ENCODE peak calls at places on chromosomes 16 and 17, in six cellular contexts. L, S, U, M, F and A are unnamed samples. For H3K36me3 and H3K9me3, the result is how much of the 10 kb centered on the place peaks cover.

GRCh38 chr17:57760001-57760400 is 14.9 kb upstream of the CCDC182 start:
- DNase-seq in M (no peak), S (no peak), L (no peak), F (no peak), U (no peak), A (no peak)

GRCh38 chr17:40451420-40451819 is 8.2 kb downstream of the IGFBP4 start:
- DNase-seq in F (peak), S (peak), M (peak), L (peak), U (peak), A (peak)

GRCh38 chr17:49407981-49408501 is 6.6 kb downstream of the PHB1 start:
- DNase-seq in U (peak), L (peak), M (peak), F (peak), S (peak), A (peak)

GRCh38 chr17:33120103-33120502 is 128.5 kb downstream of the SPACA3 start:
- DNase-seq in M (no peak), F (no peak), U (no peak), S (no peak), L (no peak), A (no peak)

GRCh38 chr16:83058376-83058775 is 431.6 kb downstream of the CDH13 start:
- DNase-seq in U (no peak), F (no peak), S (no peak), L (no peak), M (no peak), A (no peak)

GRCh38 chr16:89658221-89658879 is 714 bp downstream of the SPATA33 start:
- DNase-seq in M (peak), F (no peak), U (no peak), L (peak), S (peak), A (peak)

GRCh38 chr16:17520567-17520966 is 49.8 kb upstream of the XYLT1 start:
- DNase-seq in S (no peak), F (no peak), U (no peak), L (no peak), M (no peak), A (no peak)

GRCh38 chr16:24367186-24367585 is 111.1 kb downstream of the CACNG3 start:
- DNase-seq in U (no peak), S (no peak), L (no peak), F (no peak), M (no peak), A (no peak)

GRCh38 chr17:15965510-15965909 is 20.6 kb downstream of the ADORA2B start:
- DNase-seq in L (no peak), M (no peak), F (no peak), S (no peak), U (no peak), A (no peak)

GRCh38 chr17:64785050-64785449 is 122.9 kb upstream of the SMURF2 start:
- DNase-seq in L (no peak), S (no peak), F (no peak), M (no peak), U (no peak), A (no peak)

GRCh38 chr17:64781394-64781793 is 119.3 kb upstream of the SMURF2 start:
- DNase-seq in M (peak), L (peak), S (peak), U (peak), F (no peak), A (no peak)

GRCh38 chr17:64784353-64784798 is 122.3 kb upstream of the SMURF2 start:
- DNase-seq in U (no peak), S (no peak), F (no peak), M (no peak), L (no peak), A (no peak)

GRCh38 chr17:64781810-64782555 is 119.9 kb upstream of the SMURF2 start:
- DNase-seq in S (no peak), L (no peak), M (no peak), F (no peak), U (no peak), A (no peak)

GRCh38 chr17:64783556-64784352 is 121.6 kb upstream of the SMURF2 start:
- DNase-seq in S (no peak), F (no peak), U (no peak), M (no peak), L (no peak), A (no peak)
- H3K36me3 ChIP-seq in S (under half), F (under half), U (under half), M (half or more), L (under half), A (under half)

DNA sequence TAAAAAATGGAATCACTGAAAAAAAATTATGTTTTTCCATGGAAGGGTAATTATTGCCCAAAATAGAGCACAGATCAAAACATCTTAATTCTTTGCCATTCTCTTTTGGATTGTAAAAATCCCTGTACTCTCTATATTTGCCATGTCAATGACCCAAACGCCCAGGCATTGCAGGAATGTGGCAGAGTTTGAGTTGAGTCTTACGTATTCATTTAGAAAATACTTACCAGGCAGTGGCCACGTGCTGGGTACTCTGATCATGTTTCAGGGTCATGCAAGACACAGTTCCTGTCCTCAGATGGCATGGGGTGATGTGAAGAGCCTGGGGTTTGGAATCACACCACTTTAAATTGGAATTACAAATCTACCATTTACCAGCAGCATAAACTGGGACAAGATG is 267.7 kb downstream of the ABCC12 start:
- DNase-seq in U (no peak), L (no peak), S (peak), M (peak), F (no peak), A (peak)
- H3K4me3 ChIP-seq in U (no peak), L (no peak), S (no peak), M (no peak), F (no peak), A (no peak)

DNA sequence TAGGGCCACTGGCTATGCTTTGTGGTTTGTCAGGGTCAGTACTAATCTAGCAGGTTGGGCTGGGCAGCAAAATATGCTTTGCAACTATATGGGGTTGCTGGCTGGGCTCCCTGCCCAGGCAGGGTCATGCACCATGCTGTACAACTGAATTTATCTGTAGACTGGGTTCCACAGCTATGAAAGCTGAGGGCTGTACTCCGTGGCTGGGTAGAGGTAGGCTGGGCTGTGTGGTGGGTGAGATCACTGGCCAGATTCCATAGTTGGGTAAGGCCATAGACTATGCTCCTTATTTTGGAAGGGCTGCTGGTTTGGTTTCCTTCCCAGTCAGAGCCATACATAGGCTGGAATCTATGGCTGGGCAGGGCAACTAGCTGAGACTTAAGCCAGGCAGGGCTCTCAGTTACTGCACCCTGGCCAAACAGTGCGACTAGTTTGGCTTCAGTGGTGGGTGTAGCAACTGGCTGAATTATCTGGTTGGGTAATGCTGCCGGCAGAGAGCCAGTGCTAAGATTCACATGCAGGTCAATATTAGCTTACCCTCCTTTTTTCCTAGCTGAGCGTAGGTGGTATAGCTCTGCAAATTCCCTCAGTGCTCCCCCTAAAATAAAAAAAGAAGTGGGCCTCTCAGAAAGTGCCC is 769.1 kb upstream of the CDH8 start:
- DNase-seq in M (no peak), S (no peak), U (no peak), L (no peak), F (no peak), A (peak)
- H3K9me3 ChIP-seq in M (under half), S (under half), U (under half), L (under half), F (under half), A (under half)

GRCh38 chr16:56302506-56302905 is 111.2 kb downstream of the GNAO1 start:
- DNase-seq in M (no peak), F (no peak), L (no peak), U (no peak), S (no peak), A (no peak)
- H3K36me3 ChIP-seq in M (under half), F (under half), L (under half), U (under half), S (under half), A (under half)

DNA sequence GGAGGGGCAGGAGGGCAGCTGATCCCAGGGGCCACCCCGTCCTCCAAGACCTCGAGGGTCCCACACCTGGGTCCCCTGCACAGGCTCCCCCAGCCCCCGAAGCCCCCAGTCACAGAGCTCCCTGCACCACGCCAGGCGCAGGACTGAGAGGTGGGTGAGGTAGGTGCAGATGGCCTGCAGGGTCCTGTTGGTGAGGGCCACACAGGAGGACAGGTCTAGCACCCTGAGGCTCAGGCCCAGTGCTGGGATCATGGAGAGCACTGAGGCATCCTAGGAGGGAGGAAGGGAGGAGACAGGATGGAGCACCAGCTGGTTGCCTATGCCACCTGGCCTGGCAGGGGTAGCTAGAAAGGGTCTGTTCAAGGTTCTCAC is 9.6 kb downstream of the ELMO3 start:
- DNase-seq in F (no peak), L (no peak), S (no peak), M (no peak), U (no peak), A (no peak)
- H3K4me3 ChIP-seq in F (no peak), L (no peak), S (no peak), M (no peak), U (no peak), A (no peak)

GRCh38 chr16:35692824-35693223 is 2233.4 kb downstream of the TP53TG3F start:
- DNase-seq in U (no peak), F (no peak), L (no peak), S (no peak), M (no peak), A (no peak)
- H3K9me3 ChIP-seq in U (under half), F (under half), L (under half), S (under half), M (under half), A (under half)

GRCh38 chr17:8382052-8382879 is 727 bp downstream of the RPL26 start:
- DNase-seq in U (no peak), M (no peak), S (peak), F (no peak), L (no peak), A (no peak)
- H3K36me3 ChIP-seq in U (under half), M (under half), S (under half), F (under half), L (under half), A (half or more)